ENCODE peak calls at places on chromosomes 12 and 14, in four cellular contexts. X, K, Y and S are unnamed samples.

GRCh38 chr12:87274594-87275245 is 754.5 kb downstream of the C12orf50 start:
- DNase-seq in X (no peak), K (no peak), Y (no peak), S (peak)

GRCh38 chr14:105255021-105255507 is 6.7 kb downstream of the BTBD6 start:
- DNase-seq in X (no peak), K (no peak), Y (no peak), S (no peak)

GRCh38 chr12:102480401-102480800 is at the start of gene IGF1:
- DNase-seq in X (no peak), K (no peak), Y (no peak), S (no peak)

GRCh38 chr12:44847888-44848770 is 28.0 kb downstream of the NELL2 start:
- DNase-seq in X (no peak), K (peak), Y (no peak), S (no peak)

GRCh38 chr12:50620975-50621360 is 116.2 kb downstream of the DIP2B start:
- DNase-seq in X (no peak), K (no peak), Y (no peak), S (no peak)

GRCh38 chr12:26810330-26810729 is 22.7 kb downstream of the ITPR2 start:
- DNase-seq in X (peak), K (no peak), Y (peak), S (peak)

GRCh38 chr14:54189358-54190354 is 207.2 kb upstream of the CDKN3 start:
- DNase-seq in X (no peak), K (no peak), Y (no peak), S (no peak)

GRCh38 chr12:41345071-41345470 is 157.0 kb downstream of the PDZRN4 start:
- DNase-seq in X (no peak), K (no peak), Y (no peak), S (peak)

GRCh38 chr12:25121916-25122315 is 73.0 kb downstream of the DNAI7 start:
- DNase-seq in X (no peak), K (no peak), Y (no peak), S (no peak)

GRCh38 chr14:80055912-80056801 is 155.1 kb downstream of the DIO2 start:
- DNase-seq in X (peak), K (no peak), Y (peak), S (peak)

GRCh38 chr14:61802010-61802621 is 39.9 kb downstream of the SNAPC1 start:
- DNase-seq in X (no peak), K (no peak), Y (no peak), S (no peak)

GRCh38 chr14:36020120-36021029 is 156.1 kb downstream of the PTCSC3 start:
- DNase-seq in X (no peak), K (no peak), Y (no peak), S (peak)

GRCh38 chr14:75491376-75491978 is 30.8 kb upstream of the BATF start:
- DNase-seq in X (no peak), K (no peak), Y (no peak), S (no peak)

GRCh38 chr12:74816398-74817175 is 279.0 kb downstream of the ATXN7L3B start:
- DNase-seq in X (no peak), K (no peak), Y (no peak), S (no peak)

GRCh38 chr12:57803317-57803893 is 15.1 kb downstream of the AVIL start:
- DNase-seq in X (peak), K (peak), Y (no peak), S (no peak)

GRCh38 chr12:4114986-4115385 is 158.6 kb upstream of the CCND2 start:
- DNase-seq in X (no peak), K (no peak), Y (no peak), S (no peak)

GRCh38 chr14:96783306-96784224 is 13.6 kb upstream of the VRK1 start:
- DNase-seq in X (no peak), K (no peak), Y (no peak), S (no peak)

GRCh38 chr12:24360907-24361306 is 411.4 kb upstream of the SOX5 start:
- DNase-seq in X (no peak), K (no peak), Y (no peak), S (no peak)

GRCh38 chr12:50149311-50149710 is 17.9 kb downstream of the CERS5 start:
- DNase-seq in X (no peak), K (no peak), Y (no peak), S (no peak)

GRCh38 chr14:78767436-78767835 is 597.3 kb downstream of the NRXN3 start:
- DNase-seq in X (no peak), K (no peak), Y (no peak), S (no peak)

GRCh38 chr12:57631566-57632368 is 1.2 kb downstream of the B4GALNT1 start:
- DNase-seq in X (no peak), K (no peak), Y (no peak), S (no peak)

GRCh38 chr12:106840217-106840616 is 65.7 kb downstream of the RIC8B start:
- DNase-seq in X (peak), K (no peak), Y (peak), S (no peak)

GRCh38 chr14:56561586-56561985 is 18.0 kb upstream of the TMEM260 start:
- DNase-seq in X (no peak), K (no peak), Y (no peak), S (no peak)